ENCODE peak calls at places on chromosomes 5 and 9, in seven cellular contexts. H is body of pancreas, V is HepG2, Z is tibial artery, Q is HCT116, T is brain microvascular endothelial cell, W is tibial nerve. B is an unnamed sample. For H3K36me3, the result is how much of the 10 kb centered on the place peaks cover.

GRCh38 chr5:133497608-133498348 is 114.6 kb downstream of the FSTL4 start:
- DNase-seq in H (no peak), V (no peak), Z (no peak), Q (no peak), T (no peak), W (no peak), B (no peak)

GRCh38 chr5:127492854-127493738 is 24.3 kb upstream of the PRRC1 start:
- DNase-seq in H (no peak), V (peak), Z (no peak), Q (peak), T (peak), W (no peak), B (peak)

GRCh38 chr5:137492321-137492720 is 6.8 kb downstream of the SPOCK1 start:
- DNase-seq in H (no peak), V (no peak), Z (no peak), Q (no peak), T (peak), W (no peak), B (no peak)

GRCh38 chr5:126525630-126526245 is 69.3 kb downstream of the ALDH7A1 start:
- DNase-seq in H (peak), V (peak), Z (peak), Q (peak), T (no peak), W (peak), B (peak)

GRCh38 chr9:7592321-7593319 is 207.0 kb downstream of the DMAC1 start:
- DNase-seq in H (no peak), V (no peak), Z (no peak), Q (no peak), T (no peak), W (no peak), B (peak)

GRCh38 chr9:38680827-38681226 is 39.1 kb downstream of the FAM240B start:
- DNase-seq in H (no peak), V (no peak), Z (no peak), Q (no peak), T (no peak), W (no peak), B (no peak)

GRCh38 chr9:80899208-80899607 is 790.1 kb downstream of the TLE1 start:
- DNase-seq in H (no peak), V (no peak), Z (no peak), Q (no peak), T (no peak), W (no peak), B (no peak)

GRCh38 chr5:18305288-18305899 is 671.1 kb downstream of the TAF11L14 start:
- DNase-seq in H (no peak), V (peak), Z (no peak), Q (no peak), T (peak), W (no peak), B (peak)

GRCh38 chr9:93132946-93133640 is 958 bp downstream of the NINJ1 start:
- DNase-seq in H (peak), V (peak), Z (peak), Q (no peak), T (no peak), W (no peak), B (no peak)

GRCh38 chr5:141515946-141516647 is 27.2 kb downstream of the PCDHGC5 start:
- DNase-seq in H (no peak), V (no peak), Z (no peak), Q (no peak), T (no peak), W (no peak), B (no peak)

GRCh38 chr9:128098017-128098935 is 29.3 kb downstream of the PTGES2 start:
- DNase-seq in H (peak), V (peak), Z (peak), Q (peak), T (peak), W (peak), B (peak)
- H3K4me3 ChIP-seq in H (peak), V (peak), Z (peak), Q (peak), T (peak), W (peak), B (peak)

GRCh38 chr5:178622679-178623247 is 4.1 kb downstream of the CLK4 start:
- DNase-seq in H (no peak), V (no peak), Z (no peak), Q (no peak), T (no peak), W (no peak), B (no peak)

GRCh38 chr5:178624626-178625546 is 2.0 kb downstream of the CLK4 start:
- DNase-seq in H (no peak), V (no peak), Z (no peak), Q (no peak), T (no peak), W (no peak), B (no peak)

DNA sequence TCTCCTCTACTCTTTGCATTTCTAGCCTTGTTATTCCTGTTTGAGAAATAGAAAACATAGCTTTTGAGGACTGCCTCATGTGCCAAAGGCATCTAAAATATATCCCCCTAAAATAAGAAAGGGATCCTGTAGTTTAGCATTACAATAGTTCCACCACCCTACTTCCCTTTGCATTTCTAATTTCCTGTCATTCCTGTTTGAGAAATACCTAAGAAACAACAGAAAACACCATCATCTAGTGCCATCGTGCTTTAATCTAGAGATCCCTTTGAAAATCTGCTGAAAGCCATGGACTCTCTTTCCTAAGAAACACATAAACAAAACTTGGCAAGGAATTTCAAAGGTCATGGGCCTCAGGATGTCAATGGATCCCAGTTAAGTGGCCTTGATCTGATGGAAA is 7.5 kb downstream of the CLK4 start:
- DNase-seq in H (no peak), V (no peak), Z (no peak), Q (no peak), T (no peak), W (no peak), B (no peak)
- H3K36me3 ChIP-seq in H (under half), V (half or more), Z (half or more), Q (half or more), T (half or more), W (half or more), B (under half)

DNA sequence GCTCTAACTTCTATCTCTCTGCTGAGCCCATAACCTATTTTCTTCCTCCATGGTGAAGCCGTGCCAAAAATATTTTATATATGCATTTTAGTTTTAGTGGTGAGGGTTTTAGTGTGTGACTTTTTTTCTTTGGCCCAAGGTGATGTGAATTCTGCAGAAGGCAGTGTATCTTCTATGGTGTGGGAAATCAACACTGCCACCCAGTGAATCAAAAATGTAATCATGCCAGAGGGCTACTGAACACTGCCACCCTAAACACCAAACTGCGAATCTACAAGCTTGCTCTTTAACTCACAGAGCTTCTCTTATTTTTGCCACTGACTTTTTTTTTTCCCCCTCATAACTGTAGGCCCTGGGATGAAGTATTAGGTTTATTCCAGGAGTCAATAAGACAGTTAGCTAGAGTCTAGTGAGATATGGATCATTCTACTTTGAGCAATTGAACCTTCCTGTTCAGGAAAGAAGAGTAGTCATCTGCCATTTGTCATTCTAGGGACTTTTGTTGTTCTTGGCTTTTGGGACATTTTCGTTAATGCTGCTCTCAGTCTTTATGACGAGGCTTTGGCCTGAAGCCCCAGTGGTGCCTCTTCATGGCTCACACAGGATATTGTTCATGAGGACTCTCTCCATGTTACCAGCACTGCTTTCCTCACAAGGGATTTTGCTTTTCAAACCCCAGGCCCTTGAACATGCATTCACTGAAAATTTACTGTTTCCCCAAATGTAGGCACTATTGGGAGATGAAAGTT is 53.1 kb downstream of the C7 start:
- DNase-seq in H (no peak), V (no peak), Z (no peak), Q (no peak), T (no peak), W (no peak), B (no peak)
- TF ChIP-seq CTCF in H (no peak), V (no peak), Z (no peak), Q (peak), T (peak), W (no peak), B (no peak)

GRCh38 chr5:169547508-169547907 is 36.1 kb upstream of the SPDL1 start:
- DNase-seq in H (no peak), V (no peak), Z (peak), Q (no peak), T (peak), W (no peak), B (peak)
- H3K4me3 ChIP-seq in H (no peak), V (no peak), Z (no peak), Q (no peak), T (no peak), W (no peak), B (no peak)

DNA sequence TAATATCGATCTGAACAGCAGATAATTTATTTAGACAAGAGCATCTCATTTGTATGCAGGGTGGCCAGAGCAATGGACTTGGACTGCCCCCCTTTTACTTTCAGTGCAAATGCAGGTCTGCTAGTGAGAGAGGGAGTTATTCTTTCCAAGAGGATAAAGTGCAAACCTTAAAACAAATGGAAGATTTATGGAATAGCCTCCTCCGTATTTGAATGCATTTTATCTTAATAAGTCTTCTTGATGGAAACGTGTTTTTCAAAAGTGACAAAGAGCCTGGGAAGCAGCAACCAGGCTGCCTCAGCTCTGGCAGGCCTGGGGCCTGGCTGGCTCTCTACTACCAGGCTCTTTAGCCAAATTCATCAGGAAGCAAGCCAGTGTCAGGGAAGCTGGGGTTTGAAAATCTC is 6.8 kb downstream of the NR2F1 start:
- DNase-seq in H (no peak), V (no peak), Z (no peak), Q (no peak), T (no peak), W (no peak), B (no peak)
- H3K36me3 ChIP-seq in H (under half), V (half or more), Z (under half), Q (under half), T (half or more), W (under half), B (under half)

GRCh38 chr5:68587181-68587580 is 371.6 kb downstream of the PIK3R1 start:
- DNase-seq in H (no peak), V (no peak), Z (no peak), Q (no peak), T (no peak), W (no peak), B (no peak)
- TF ChIP-seq CTCF in H (no peak), V (no peak), Z (no peak), Q (no peak), T (no peak), W (no peak), B (no peak)

DNA sequence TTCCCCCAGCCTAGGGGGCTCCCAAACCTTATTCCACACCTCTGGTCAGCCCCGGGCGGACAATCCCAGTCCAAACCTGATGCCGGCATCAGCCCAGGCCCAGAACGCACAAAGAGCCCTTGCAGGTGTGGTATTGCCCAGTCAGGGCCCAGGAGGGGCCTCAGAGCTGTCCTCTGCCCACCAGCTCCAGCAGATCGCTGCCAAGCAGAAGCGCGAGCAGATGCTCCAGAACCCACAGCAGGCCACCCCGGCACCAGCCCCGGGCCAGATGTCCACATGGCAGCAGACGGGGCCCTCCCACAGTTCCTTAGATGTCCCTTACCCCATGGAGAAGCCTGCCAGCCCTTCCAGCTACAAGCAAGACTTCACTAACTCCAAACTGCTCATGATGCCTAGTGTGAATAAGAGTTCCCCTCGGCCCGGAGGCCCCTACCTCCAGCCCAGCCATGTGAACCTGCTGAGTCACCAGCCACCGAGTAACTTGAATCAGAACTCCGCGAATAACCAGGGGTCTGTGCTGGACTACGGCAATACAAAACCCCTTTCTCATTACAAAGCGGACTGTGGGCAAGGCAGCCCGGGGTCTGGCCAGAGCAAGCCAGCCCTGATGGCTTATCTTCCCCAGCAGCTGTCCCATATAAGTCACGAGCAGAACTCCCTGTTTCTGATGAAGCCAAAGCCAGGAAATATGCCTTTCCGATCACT is 27.6 kb upstream of the LTC4S start:
- DNase-seq in H (no peak), V (no peak), Z (no peak), Q (no peak), T (peak), W (no peak), B (no peak)
- H3K4me3 ChIP-seq in H (no peak), V (no peak), Z (no peak), Q (no peak), T (peak), W (no peak), B (no peak)

DNA sequence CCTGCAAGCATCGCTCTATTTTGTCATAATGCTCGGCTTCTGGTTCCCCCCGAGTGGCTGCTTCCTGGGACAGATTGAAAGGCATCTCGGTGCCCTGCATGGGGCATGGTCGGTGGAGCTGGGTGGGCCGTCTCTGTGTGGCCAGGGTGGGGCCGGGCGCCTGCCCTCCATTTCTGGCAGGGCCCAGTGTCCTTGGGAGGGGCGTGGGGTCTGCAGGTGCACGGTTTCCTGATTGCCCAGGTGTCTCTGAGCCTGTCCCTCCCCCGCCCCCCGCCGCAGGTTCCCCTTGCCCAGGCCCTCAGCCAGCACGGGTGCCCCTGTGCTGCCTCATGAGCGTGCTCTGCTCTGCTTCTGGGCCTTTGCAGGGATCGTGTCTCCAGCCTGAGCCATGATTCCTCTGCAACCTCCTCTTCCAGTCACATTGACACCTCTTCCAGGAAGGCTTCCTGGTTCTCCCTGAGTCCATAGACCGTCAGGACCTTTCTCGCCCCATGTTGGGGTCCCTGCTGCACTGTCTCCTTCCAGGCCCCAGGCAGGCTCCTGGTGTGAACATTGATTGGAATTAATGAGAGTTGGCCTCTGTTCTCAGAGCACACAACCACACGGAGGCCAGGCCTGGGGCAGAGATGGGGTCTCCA is 90.2 kb downstream of the RXRA start:
- DNase-seq in H (no peak), V (no peak), Z (no peak), Q (no peak), T (no peak), W (no peak), B (no peak)
- H3K36me3 ChIP-seq in H (under half), V (under half), Z (half or more), Q (under half), T (under half), W (half or more), B (half or more)

GRCh38 chr5:43981556-43981955 is 378.6 kb downstream of the NNT start:
- DNase-seq in H (no peak), V (no peak), Z (no peak), Q (no peak), T (no peak), W (no peak), B (no peak)
- TF ChIP-seq CTCF in H (no peak), V (no peak), Z (no peak), Q (no peak), T (no peak), W (no peak), B (no peak)

GRCh38 chr5:3460416-3460815 is 135.2 kb upstream of the IRX1 start:
- DNase-seq in H (no peak), V (no peak), Z (no peak), Q (no peak), T (no peak), W (no peak), B (no peak)

GRCh38 chr5:3451961-3452360 is 143.7 kb upstream of the IRX1 start:
- DNase-seq in H (no peak), V (no peak), Z (no peak), Q (no peak), T (no peak), W (no peak), B (no peak)

GRCh38 chr5:3452622-3453021 is 143.0 kb upstream of the IRX1 start:
- DNase-seq in H (no peak), V (no peak), Z (no peak), Q (no peak), T (no peak), W (no peak), B (no peak)

DNA sequence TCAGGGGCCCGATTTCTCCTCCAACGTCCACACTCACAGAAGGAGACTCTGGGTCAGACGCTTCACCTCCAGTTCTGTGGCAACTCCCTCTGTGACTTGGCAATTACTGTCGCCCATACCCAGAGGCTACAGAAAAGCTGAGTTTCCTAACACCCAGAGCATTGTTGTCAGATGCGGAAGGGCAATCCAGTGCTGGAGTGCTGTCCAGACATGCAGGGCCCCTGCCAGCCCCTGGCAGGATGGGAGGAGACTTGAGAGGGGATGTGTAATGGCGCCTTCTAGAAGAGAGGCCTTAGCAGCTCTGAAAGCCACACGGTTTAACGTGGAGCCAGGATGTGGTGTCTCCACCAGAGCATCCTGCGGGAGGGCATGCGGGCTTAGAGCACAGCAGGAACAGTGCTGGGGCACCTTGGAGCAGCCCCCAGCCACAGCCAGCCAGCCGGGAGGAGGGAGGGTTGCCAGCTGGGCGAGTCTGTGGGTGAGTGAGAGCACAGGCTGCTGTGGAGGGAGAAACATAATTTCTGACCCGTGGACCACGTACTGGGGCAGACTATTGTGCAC is 139.4 kb upstream of the IRX1 start:
- DNase-seq in H (no peak), V (no peak), Z (no peak), Q (no peak), T (no peak), W (no peak), B (peak)
- H3K4me3 ChIP-seq in H (no peak), V (no peak), Z (no peak), Q (no peak), T (no peak), W (no peak), B (no peak)

B was measured in bronchial epithelial cell.